ENCODE peak calls at places on chromosomes 4 and X, in seven cellular contexts. M, L, A, N, E, Z and D are unnamed samples.

GRCh38 chr4:2077537-2078460 is 18.7 kb downstream of the NAT8L start:
- DNase-seq in M (no peak), L (no peak), A (no peak), N (no peak), E (no peak), Z (no peak), D (no peak)

GRCh38 chr4:13267091-13267490 is 217.0 kb downstream of the RAB28 start:
- DNase-seq in M (no peak), L (no peak), A (no peak), N (no peak), E (no peak), Z (no peak), D (no peak)

GRCh38 chr4:144014808-144015207 is 4.4 kb downstream of the GYPB start:
- DNase-seq in M (no peak), L (no peak), A (no peak), N (no peak), E (no peak), Z (no peak), D (no peak)

GRCh38 chr4:42483426-42484379 is 86.4 kb downstream of the SHISA3 start:
- DNase-seq in M (no peak), L (no peak), A (no peak), N (no peak), E (no peak), Z (no peak), D (no peak)

GRCh38 chr4:67751260-67751659 is 2.9 kb downstream of the GNRHR start:
- DNase-seq in M (no peak), L (no peak), A (no peak), N (no peak), E (no peak), Z (no peak), D (no peak)

GRCh38 chr4:7859350-7859749 is 80.3 kb downstream of the AFAP1 start:
- DNase-seq in M (no peak), L (no peak), A (no peak), N (no peak), E (no peak), Z (no peak), D (no peak)

GRCh38 chr4:38865445-38865844 is 2.2 kb upstream of the FAM114A1 start:
- DNase-seq in M (no peak), L (no peak), A (peak; percentile 16), N (no peak), E (no peak), Z (no peak), D (no peak)

GRCh38 chrX:7120578-7121219 is 26.8 kb upstream of the STS start:
- DNase-seq in M (no peak), L (no peak), A (no peak), N (peak; percentile 80), E (peak; percentile 42), Z (no peak), D (no peak)

GRCh38 chrX:11698747-11699146 is 33.0 kb upstream of the ARHGAP6 start:
- DNase-seq in M (no peak), L (no peak), A (no peak), N (no peak), E (no peak), Z (no peak), D (no peak)

GRCh38 chr4:145567471-145567870 is 51.7 kb upstream of the MMAA start:
- DNase-seq in M (no peak), L (no peak), A (no peak), N (no peak), E (no peak), Z (no peak), D (no peak)

GRCh38 chrX:153460826-153461225 is 9.6 kb downstream of the HAUS7 start:
- DNase-seq in M (no peak), L (peak; percentile 21), A (peak; percentile 56), N (peak; percentile 34), E (peak; percentile 35), Z (peak; percentile 9), D (no peak)